ENCODE peak calls at places on chromosomes 6 and 20, in five cellular contexts. One of them, this sample, is unnamed.

GRCh38 chr20:11395581-11395980 is 522.1 kb upstream of the BTBD3 start:
- DNase-seq in fibroblast of pulmonary artery: no peak
- DNase-seq in NCI-H1092 treated with DMSO at 0.1 percent for 48 hours: no peak
- DNase-seq in AG10803: no peak
- DNase-seq in neural crest cell: no peak
- DNase-seq in this sample: no peak

GRCh38 chr6:144362042-144363018 is 77.2 kb downstream of the UTRN start:
- DNase-seq in fibroblast of pulmonary artery: peak
- DNase-seq in NCI-H1092 treated with DMSO at 0.1 percent for 48 hours: no peak
- DNase-seq in AG10803: peak
- DNase-seq in neural crest cell: no peak
- DNase-seq in this sample: no peak

GRCh38 chr6:89475106-89475505 is 42.2 kb downstream of the ANKRD6 start:
- DNase-seq in fibroblast of pulmonary artery: peak
- DNase-seq in NCI-H1092 treated with DMSO at 0.1 percent for 48 hours: no peak
- DNase-seq in AG10803: peak
- DNase-seq in neural crest cell: no peak
- DNase-seq in this sample: no peak

GRCh38 chr6:15378272-15378671 is 132.4 kb downstream of the JARID2 start:
- DNase-seq in fibroblast of pulmonary artery: no peak
- DNase-seq in NCI-H1092 treated with DMSO at 0.1 percent for 48 hours: no peak
- DNase-seq in AG10803: no peak
- DNase-seq in neural crest cell: no peak
- DNase-seq in this sample: no peak

GRCh38 chr6:169800668-169801395 is 49.4 kb downstream of the ERMARD start:
- DNase-seq in fibroblast of pulmonary artery: peak
- DNase-seq in NCI-H1092 treated with DMSO at 0.1 percent for 48 hours: peak
- DNase-seq in AG10803: peak
- DNase-seq in neural crest cell: no peak
- DNase-seq in this sample: no peak

GRCh38 chr6:53793318-53793975 is 1.4 kb upstream of the LRRC1 start:
- DNase-seq in fibroblast of pulmonary artery: peak
- DNase-seq in NCI-H1092 treated with DMSO at 0.1 percent for 48 hours: peak
- DNase-seq in AG10803: no peak
- DNase-seq in neural crest cell: peak
- DNase-seq in this sample: peak

GRCh38 chr6:25012657-25013056 is 76.9 kb upstream of the RIPOR2 start:
- DNase-seq in fibroblast of pulmonary artery: peak
- DNase-seq in NCI-H1092 treated with DMSO at 0.1 percent for 48 hours: no peak
- DNase-seq in AG10803: peak
- DNase-seq in neural crest cell: no peak
- DNase-seq in this sample: no peak

GRCh38 chr6:50270427-50270826 is 220.7 kb upstream of the DEFB112 start:
- DNase-seq in fibroblast of pulmonary artery: no peak
- DNase-seq in NCI-H1092 treated with DMSO at 0.1 percent for 48 hours: no peak
- DNase-seq in AG10803: no peak
- DNase-seq in neural crest cell: no peak
- DNase-seq in this sample: no peak

GRCh38 chr6:16713597-16713996 is 47.7 kb downstream of the ATXN1 start:
- DNase-seq in fibroblast of pulmonary artery: no peak
- DNase-seq in NCI-H1092 treated with DMSO at 0.1 percent for 48 hours: no peak
- DNase-seq in AG10803: no peak
- DNase-seq in neural crest cell: no peak
- DNase-seq in this sample: no peak

GRCh38 chr6:45901777-45902650 is 113.6 kb downstream of the CLIC5 start:
- DNase-seq in fibroblast of pulmonary artery: no peak
- DNase-seq in NCI-H1092 treated with DMSO at 0.1 percent for 48 hours: no peak
- DNase-seq in AG10803: no peak
- DNase-seq in neural crest cell: no peak
- DNase-seq in this sample: no peak

GRCh38 chr6:89925826-89926225 is 31.6 kb downstream of the GJA10 start:
- DNase-seq in fibroblast of pulmonary artery: peak
- DNase-seq in NCI-H1092 treated with DMSO at 0.1 percent for 48 hours: no peak
- DNase-seq in AG10803: no peak
- DNase-seq in neural crest cell: no peak
- DNase-seq in this sample: no peak

GRCh38 chr6:152566040-152566875 is 70.9 kb downstream of the SYNE1 start:
- DNase-seq in fibroblast of pulmonary artery: peak
- DNase-seq in NCI-H1092 treated with DMSO at 0.1 percent for 48 hours: no peak
- DNase-seq in AG10803: no peak
- DNase-seq in neural crest cell: no peak
- DNase-seq in this sample: no peak

GRCh38 chr20:63846938-63847373 is 14.3 kb upstream of the ABHD16B start:
- DNase-seq in fibroblast of pulmonary artery: no peak
- DNase-seq in NCI-H1092 treated with DMSO at 0.1 percent for 48 hours: no peak
- DNase-seq in AG10803: no peak
- DNase-seq in neural crest cell: no peak
- DNase-seq in this sample: no peak

GRCh38 chr20:45905505-45906079 is 6.4 kb downstream of the PLTP start:
- DNase-seq in fibroblast of pulmonary artery: peak
- DNase-seq in NCI-H1092 treated with DMSO at 0.1 percent for 48 hours: no peak
- DNase-seq in AG10803: peak
- DNase-seq in neural crest cell: no peak
- DNase-seq in this sample: no peak

GRCh38 chr6:37582309-37582708 is 82.6 kb upstream of the CCDC167 start:
- DNase-seq in fibroblast of pulmonary artery: no peak
- DNase-seq in NCI-H1092 treated with DMSO at 0.1 percent for 48 hours: no peak
- DNase-seq in AG10803: peak
- DNase-seq in neural crest cell: no peak
- DNase-seq in this sample: no peak

GRCh38 chr6:106747139-106747538 is 117.8 kb downstream of the QRSL1 start:
- DNase-seq in fibroblast of pulmonary artery: no peak
- DNase-seq in NCI-H1092 treated with DMSO at 0.1 percent for 48 hours: peak
- DNase-seq in AG10803: no peak
- DNase-seq in neural crest cell: no peak
- DNase-seq in this sample: no peak

GRCh38 chr20:52294106-52294628 is 102.6 kb upstream of the ZFP64 start:
- DNase-seq in fibroblast of pulmonary artery: peak
- DNase-seq in NCI-H1092 treated with DMSO at 0.1 percent for 48 hours: no peak
- DNase-seq in AG10803: no peak
- DNase-seq in neural crest cell: no peak
- DNase-seq in this sample: no peak

GRCh38 chr20:56540415-56540814 is 7.4 kb downstream of the FAM209B start:
- DNase-seq in fibroblast of pulmonary artery: peak
- DNase-seq in NCI-H1092 treated with DMSO at 0.1 percent for 48 hours: no peak
- DNase-seq in AG10803: peak
- DNase-seq in neural crest cell: no peak
- DNase-seq in this sample: no peak

GRCh38 chr6:127966616-127967015 is 65.8 kb upstream of the THEMIS start:
- DNase-seq in fibroblast of pulmonary artery: no peak
- DNase-seq in NCI-H1092 treated with DMSO at 0.1 percent for 48 hours: no peak
- DNase-seq in AG10803: no peak
- DNase-seq in neural crest cell: no peak
- DNase-seq in this sample: no peak

GRCh38 chr20:37816726-37817125 is 86.2 kb upstream of the VSTM2L start:
- DNase-seq in fibroblast of pulmonary artery: no peak
- DNase-seq in NCI-H1092 treated with DMSO at 0.1 percent for 48 hours: no peak
- DNase-seq in AG10803: no peak
- DNase-seq in neural crest cell: no peak
- DNase-seq in this sample: no peak

GRCh38 chr20:1299522-1299921 is 29.4 kb downstream of the SDCBP2 start:
- DNase-seq in fibroblast of pulmonary artery: no peak
- DNase-seq in NCI-H1092 treated with DMSO at 0.1 percent for 48 hours: peak
- DNase-seq in AG10803: no peak
- DNase-seq in neural crest cell: no peak
- DNase-seq in this sample: no peak

GRCh38 chr6:129141499-129141898 is 258.6 kb downstream of the LAMA2 start:
- DNase-seq in fibroblast of pulmonary artery: peak
- DNase-seq in NCI-H1092 treated with DMSO at 0.1 percent for 48 hours: no peak
- DNase-seq in AG10803: peak
- DNase-seq in neural crest cell: no peak
- DNase-seq in this sample: no peak

GRCh38 chr6:89680150-89680549 is 41.6 kb upstream of the LYRM2 start:
- DNase-seq in fibroblast of pulmonary artery: peak
- DNase-seq in NCI-H1092 treated with DMSO at 0.1 percent for 48 hours: no peak
- DNase-seq in AG10803: no peak
- DNase-seq in neural crest cell: no peak
- DNase-seq in this sample: no peak

GRCh38 chr6:118718903-118719302 is 67.5 kb upstream of the CEP85L start:
- DNase-seq in fibroblast of pulmonary artery: no peak
- DNase-seq in NCI-H1092 treated with DMSO at 0.1 percent for 48 hours: no peak
- DNase-seq in AG10803: no peak
- DNase-seq in neural crest cell: no peak
- DNase-seq in this sample: no peak

GRCh38 chr6:33905081-33905609 is 101.3 kb upstream of the MLN start:
- DNase-seq in fibroblast of pulmonary artery: no peak
- DNase-seq in NCI-H1092 treated with DMSO at 0.1 percent for 48 hours: no peak
- DNase-seq in AG10803: no peak
- DNase-seq in neural crest cell: no peak
- DNase-seq in this sample: no peak

GRCh38 chr20:33005132-33005566 is 916 bp upstream of the SUN5 start:
- DNase-seq in fibroblast of pulmonary artery: peak
- DNase-seq in NCI-H1092 treated with DMSO at 0.1 percent for 48 hours: no peak
- DNase-seq in AG10803: no peak
- DNase-seq in neural crest cell: peak
- DNase-seq in this sample: no peak

GRCh38 chr20:44734938-44735337 is 10.7 kb upstream of the KCNK15 start:
- DNase-seq in fibroblast of pulmonary artery: peak
- DNase-seq in NCI-H1092 treated with DMSO at 0.1 percent for 48 hours: no peak
- DNase-seq in AG10803: peak
- DNase-seq in neural crest cell: no peak
- DNase-seq in this sample: no peak

GRCh38 chr6:3455121-3455489 is 1.7 kb downstream of the SLC22A23 start:
- DNase-seq in fibroblast of pulmonary artery: no peak
- DNase-seq in NCI-H1092 treated with DMSO at 0.1 percent for 48 hours: no peak
- DNase-seq in AG10803: no peak
- DNase-seq in neural crest cell: no peak
- DNase-seq in this sample: no peak

GRCh38 chr20:63132131-63132714 is 83.7 kb downstream of the YTHDF1 start:
- DNase-seq in fibroblast of pulmonary artery: no peak
- DNase-seq in NCI-H1092 treated with DMSO at 0.1 percent for 48 hours: no peak
- DNase-seq in AG10803: no peak
- DNase-seq in neural crest cell: no peak
- DNase-seq in this sample: no peak

GRCh38 chr20:2834401-2834800 is 6.1 kb downstream of the PCED1A start:
- DNase-seq in fibroblast of pulmonary artery: no peak
- DNase-seq in NCI-H1092 treated with DMSO at 0.1 percent for 48 hours: no peak
- DNase-seq in AG10803: no peak
- DNase-seq in neural crest cell: no peak
- DNase-seq in this sample: no peak

GRCh38 chr6:44062771-44063560 is 64.3 kb downstream of the MRPL14 start:
- DNase-seq in fibroblast of pulmonary artery: peak
- DNase-seq in NCI-H1092 treated with DMSO at 0.1 percent for 48 hours: no peak
- DNase-seq in AG10803: no peak
- DNase-seq in neural crest cell: no peak
- DNase-seq in this sample: no peak

GRCh38 chr20:6044102-6044501 is 9.8 kb downstream of the LRRN4 start:
- DNase-seq in fibroblast of pulmonary artery: no peak
- DNase-seq in NCI-H1092 treated with DMSO at 0.1 percent for 48 hours: no peak
- DNase-seq in AG10803: no peak
- DNase-seq in neural crest cell: no peak
- DNase-seq in this sample: no peak

GRCh38 chr20:2397091-2397490 is 16.4 kb downstream of the TGM6 start:
- DNase-seq in fibroblast of pulmonary artery: no peak
- DNase-seq in NCI-H1092 treated with DMSO at 0.1 percent for 48 hours: no peak
- DNase-seq in AG10803: no peak
- DNase-seq in neural crest cell: no peak
- DNase-seq in this sample: no peak

GRCh38 chr6:25927177-25927576 is 3.3 kb downstream of the SLC17A2 start:
- DNase-seq in fibroblast of pulmonary artery: no peak
- DNase-seq in NCI-H1092 treated with DMSO at 0.1 percent for 48 hours: no peak
- DNase-seq in AG10803: no peak
- DNase-seq in neural crest cell: no peak
- DNase-seq in this sample: no peak

This sample was measured in NCI-H1930.